ENCODE peak calls at places on chromosome 16, in seven cellular contexts. M is stomach, X is dorsolateral prefrontal cortex, D is choroid plexus epithelial cell, Q is mammary epithelial cell, E is GM12865, V is tibial nerve. J is an unnamed sample.

GRCh38 chr16:77683845-77684526 is 38.3 kb upstream of the NUDT7 start:
- DNase-seq in M (no peak), X (no peak), D (no peak), Q (no peak), E (no peak), V (no peak), J (no peak)

GRCh38 chr16:89102035-89102776 is 8.6 kb downstream of the ACSF3 start:
- DNase-seq in M (no peak), X (no peak), D (no peak), Q (no peak), E (no peak), V (no peak), J (no peak)

GRCh38 chr16:28924399-28924761 is 658 bp downstream of the RABEP2 start:
- DNase-seq in M (no peak), X (no peak), D (no peak), Q (no peak), E (no peak), V (no peak), J (no peak)

GRCh38 chr16:89360760-89361435 is 129.5 kb downstream of the ANKRD11 start:
- DNase-seq in M (peak; percentile 40), X (no peak), D (peak; percentile 46), Q (no peak), E (peak; percentile 92), V (no peak), J (no peak)

GRCh38 chr16:35686595-35686994 is 2227.2 kb downstream of the TP53TG3F start:
- DNase-seq in M (no peak), X (no peak), D (no peak), Q (no peak), E (no peak), V (no peak), J (no peak)

GRCh38 chr16:5056347-5056746 is 9.4 kb downstream of the C16orf89 start:
- DNase-seq in M (peak; percentile 29), X (no peak), D (peak; percentile 35), Q (no peak), E (peak; percentile 72), V (no peak), J (no peak)

GRCh38 chr16:31435341-31436220 is 7.0 kb downstream of the ZNF843 start:
- DNase-seq in M (no peak), X (no peak), D (no peak), Q (no peak), E (no peak), V (no peak), J (no peak)

GRCh38 chr16:4664538-4665418 is 28.6 kb upstream of the NUDT16L1 start:
- DNase-seq in M (peak; percentile 88), X (no peak), D (no peak), Q (peak; percentile 54), E (peak; percentile 37), V (no peak), J (no peak)

GRCh38 chr16:5069048-5069447 is 2.6 kb upstream of the ALG1 start:
- DNase-seq in M (no peak), X (no peak), D (no peak), Q (no peak), E (no peak), V (no peak), J (no peak)

GRCh38 chr16:66928702-66929388 is 3.5 kb upstream of the RRAD start:
- DNase-seq in M (no peak), X (no peak), D (peak; percentile 51), Q (peak; percentile 32), E (peak; percentile 53), V (no peak), J (peak; percentile 30)

GRCh38 chr16:70701998-70702397 is 16.1 kb upstream of the MTSS2 start:
- DNase-seq in M (no peak), X (no peak), D (no peak), Q (no peak), E (no peak), V (no peak), J (no peak)

GRCh38 chr16:70770968-70771552 is 29.9 kb downstream of the VAC14 start:
- DNase-seq in M (peak; percentile 69), X (peak; percentile 76), D (peak; percentile 71), Q (peak; percentile 47), E (peak; percentile 55), V (peak; percentile 45), J (peak; percentile 61)

GRCh38 chr16:54055191-54055590 is 231.4 kb downstream of the IRX3 start:
- DNase-seq in M (no peak), X (no peak), D (no peak), Q (no peak), E (no peak), V (no peak), J (no peak)

GRCh38 chr16:53549970-53550406 is 47.0 kb upstream of the AKTIP start:
- DNase-seq in M (peak; percentile 57), X (peak; percentile 66), D (peak; percentile 93), Q (peak; percentile 60), E (peak; percentile 72), V (no peak), J (peak; percentile 85)

GRCh38 chr16:19329932-19330331 is 44.4 kb downstream of the CLEC19A start:
- DNase-seq in M (no peak), X (no peak), D (no peak), Q (peak; percentile 63), E (no peak), V (no peak), J (no peak)

GRCh38 chr16:27264151-27264550 is 4.4 kb downstream of the NSMCE1 start:
- DNase-seq in M (no peak), X (no peak), D (peak; percentile 86), Q (peak; percentile 92), E (no peak), V (no peak), J (peak; percentile 66)

GRCh38 chr16:380837-381787 is 666 bp downstream of the PGAP6 start:
- DNase-seq in M (no peak), X (no peak), D (no peak), Q (no peak), E (peak; percentile 43), V (no peak), J (no peak)

GRCh38 chr16:9039208-9039607 is 52.2 kb upstream of the HAPSTR1 start:
- DNase-seq in M (no peak), X (no peak), D (peak; percentile 72), Q (no peak), E (peak; percentile 38), V (no peak), J (peak; percentile 32)

GRCh38 chr16:82133798-82134197 is 36.2 kb downstream of the MPHOSPH6 start:
- DNase-seq in M (no peak), X (no peak), D (no peak), Q (no peak), E (no peak), V (no peak), J (no peak)

GRCh38 chr16:6961704-6962103 is 370.9 kb upstream of the RBFOX1 start:
- DNase-seq in M (no peak), X (no peak), D (no peak), Q (no peak), E (no peak), V (no peak), J (no peak)

GRCh38 chr16:89883346-89884040 is 10.1 kb downstream of the TCF25 start:
- DNase-seq in M (no peak), X (no peak), D (no peak), Q (no peak), E (no peak), V (no peak), J (no peak)

GRCh38 chr16:79712273-79712672 is 111.7 kb upstream of the MAF start:
- DNase-seq in M (no peak), X (no peak), D (no peak), Q (no peak), E (no peak), V (no peak), J (no peak)

GRCh38 chr16:69351309-69352027 is at the start of gene TMED6:
- DNase-seq in M (peak; percentile 63), X (no peak), D (no peak), Q (no peak), E (no peak), V (no peak), J (no peak)

GRCh38 chr16:28543072-28543471 is 4.3 kb upstream of the NUPR1 start:
- DNase-seq in M (peak; percentile 69), X (peak; percentile 21), D (peak; percentile 32), Q (no peak), E (peak; percentile 24), V (no peak), J (no peak)

GRCh38 chr16:66275795-66276428 is 90.6 kb upstream of the CDH5 start:
- DNase-seq in M (peak; percentile 45), X (no peak), D (peak; percentile 88), Q (peak; percentile 83), E (peak; percentile 43), V (no peak), J (peak; percentile 77)

GRCh38 chr16:85681255-85681654 is 7.5 kb downstream of the GINS2 start:
- DNase-seq in M (no peak), X (no peak), D (no peak), Q (no peak), E (no peak), V (no peak), J (no peak)

GRCh38 chr16:46882304-46882939 is 1.7 kb upstream of the GPT2 start:
- DNase-seq in M (no peak), X (no peak), D (no peak), Q (no peak), E (no peak), V (no peak), J (no peak)

GRCh38 chr16:27723711-27724490 is 174.0 kb downstream of the KATNIP start:
- DNase-seq in M (no peak), X (no peak), D (no peak), Q (no peak), E (no peak), V (no peak), J (no peak)

GRCh38 chr16:77856455-77857138 is 68.2 kb downstream of the VAT1L start:
- DNase-seq in M (no peak), X (no peak), D (no peak), Q (no peak), E (no peak), V (no peak), J (no peak)

GRCh38 chr16:85303354-85303883 is 191.1 kb upstream of the CIBAR2 start:
- DNase-seq in M (peak; percentile 64), X (peak; percentile 42), D (peak; percentile 57), Q (peak; percentile 16), E (peak; percentile 70), V (no peak), J (peak; percentile 17)

GRCh38 chr16:87956169-87956770 is 5.0 kb downstream of the BANP start:
- DNase-seq in M (no peak), X (no peak), D (peak; percentile 74), Q (no peak), E (peak; percentile 82), V (no peak), J (peak; percentile 69)
- H3K4me3 ChIP-seq in M (no peak overlapping the region), X (peak overlapping the region; percentile 33), D (peak overlapping the region; percentile 46), Q (no peak overlapping the region), E (peak overlapping the region; percentile 17), V (no peak overlapping the region), J (no peak overlapping the region)

GRCh38 chr16:50066482-50067289 is 916 bp downstream of the HEATR3 start:
- DNase-seq in M (no peak), X (no peak), D (no peak), Q (no peak), E (no peak), V (no peak), J (no peak)
- TF ChIP-seq CTCF in M (no peak), X (no peak), D (no peak), Q (no peak), E (no peak), V (no peak), J (no peak)

GRCh38 chr16:13863075-13863765 is 56.7 kb upstream of the ERCC4 start:
- DNase-seq in M (no peak), X (no peak), D (no peak), Q (no peak), E (peak; percentile 30), V (no peak), J (no peak)
- H3K4me3 ChIP-seq in M (no peak overlapping the region), X (no peak overlapping the region), D (no peak overlapping the region), Q (no peak overlapping the region), E (no peak overlapping the region), V (no peak overlapping the region), J (no peak overlapping the region)

GRCh38 chr16:3536271-3536671 is 35.5 kb downstream of the CLUAP1 start:
- DNase-seq in M (no peak), X (no peak), D (peak; percentile 91), Q (no peak), E (no peak), V (no peak), J (peak; percentile 76)
- TF ChIP-seq CTCF in M (no peak), X (no peak), D (no peak), Q (no peak), E (no peak), V (no peak), J (no peak)